ENCODE peak calls at places on chromosome 10, in nine cellular contexts. W is tibial nerve, D is sigmoid colon, F is right lobe of liver, E is psoas muscle, J is aorta, P is tibial artery, H is mucosa of descending colon, Y is prostate gland. C is an unnamed sample.

GRCh38 chr10:75037171-75038153 is 74.0 kb upstream of the SAMD8 start:
- DNase-seq in W (no peak), D (no peak), F (no peak), E (no peak), J (no peak), P (no peak), H (no peak), Y (no peak), C (no peak)

GRCh38 chr10:108439397-108439796 is 1274.9 kb upstream of the SORCS1 start:
- DNase-seq in W (no peak), D (no peak), F (no peak), E (no peak), J (no peak), P (no peak), H (no peak), Y (no peak), C (no peak)

GRCh38 chr10:132707776-132708171 is 78.2 kb downstream of the NKX6-2 start:
- DNase-seq in W (no peak), D (peak; percentile 46), F (peak; percentile 31), E (peak; percentile 28), J (peak; percentile 43), P (peak; percentile 60), H (peak; percentile 21), Y (no peak), C (no peak)

GRCh38 chr10:11434323-11434722 is 177.1 kb downstream of the USP6NL start:
- DNase-seq in W (no peak), D (no peak), F (no peak), E (no peak), J (no peak), P (no peak), H (no peak), Y (no peak), C (no peak)

GRCh38 chr10:113004219-113004618 is 54.2 kb downstream of the TCF7L2 start:
- DNase-seq in W (no peak), D (no peak), F (no peak), E (no peak), J (no peak), P (no peak), H (no peak), Y (no peak), C (no peak)

GRCh38 chr10:43160067-43160918 is 22.0 kb downstream of the CSGALNACT2 start:
- DNase-seq in W (no peak), D (no peak), F (no peak), E (no peak), J (no peak), P (no peak), H (no peak), Y (no peak), C (no peak)

GRCh38 chr10:44926771-44927751 is 15.9 kb downstream of the TMEM72 start:
- DNase-seq in W (peak; percentile 61), D (peak; percentile 56), F (peak; percentile 84), E (peak; percentile 72), J (no peak), P (peak; percentile 63), H (no peak), Y (no peak), C (no peak)

GRCh38 chr10:104347295-104348045 is 6.2 kb upstream of the CFAP58 start:
- DNase-seq in W (no peak), D (no peak), F (no peak), E (no peak), J (no peak), P (no peak), H (no peak), Y (no peak), C (no peak)

GRCh38 chr10:98916751-98917150 is 318.9 kb downstream of the HPSE2 start:
- DNase-seq in W (no peak), D (no peak), F (no peak), E (no peak), J (no peak), P (no peak), H (no peak), Y (no peak), C (no peak)

GRCh38 chr10:62037166-62037831 is 135.8 kb downstream of the ARID5B start:
- DNase-seq in W (no peak), D (no peak), F (no peak), E (no peak), J (peak; percentile 50), P (no peak), H (no peak), Y (no peak), C (no peak)

GRCh38 chr10:30769361-30769760 is 139.8 kb upstream of the LYZL2 start:
- DNase-seq in W (no peak), D (no peak), F (no peak), E (no peak), J (no peak), P (no peak), H (no peak), Y (no peak), C (no peak)
- H3K4me3 ChIP-seq in W (no peak overlapping the region), D (no peak overlapping the region), F (no peak overlapping the region), E (no peak overlapping the region), J (no peak overlapping the region), P (no peak overlapping the region), H (no peak overlapping the region), Y (no peak overlapping the region), C (no peak overlapping the region)

GRCh38 chr10:102597131-102597891 is 47.0 kb upstream of the TRIM8 start:
- DNase-seq in W (no peak), D (peak; percentile 64), F (peak; percentile 84), E (no peak), J (no peak), P (no peak), H (no peak), Y (no peak), C (no peak)
- H3K4me1 ChIP-seq in W (no peaks in the 10 kb centered on the region), D (peaks cover 42% of the 10 kb centered on the region), F (no peaks in the 10 kb centered on the region), E (peaks cover 51% of the 10 kb centered on the region), J (no peaks in the 10 kb centered on the region), P (no peaks in the 10 kb centered on the region), H (peaks cover 4% of the 10 kb centered on the region), Y (no peaks in the 10 kb centered on the region), C (no peaks in the 10 kb centered on the region)

GRCh38 chr10:117541909-117542705 is 439 bp upstream of the EMX2 start:
- DNase-seq in W (no peak), D (no peak), F (no peak), E (peak; percentile 89), J (peak; percentile 42), P (peak; percentile 92), H (no peak), Y (no peak), C (no peak)
- H3K4me3 ChIP-seq in W (no peak overlapping the region), D (peak overlapping the region; percentile 2), F (no peak overlapping the region), E (peak overlapping the region; percentile 68), J (no peak overlapping the region), P (peak overlapping the region; percentile 69), H (no peak overlapping the region), Y (no peak overlapping the region), C (peak overlapping the region; percentile 48)

GRCh38 chr10:35652824-35653223 is 10.7 kb upstream of the FZD8 start:
- DNase-seq in W (no peak), D (no peak), F (no peak), E (no peak), J (no peak), P (no peak), H (no peak), Y (no peak), C (no peak)
- H3K4me1 ChIP-seq in W (no peaks in the 10 kb centered on the region), D (no peaks in the 10 kb centered on the region), F (no peaks in the 10 kb centered on the region), E (no peaks in the 10 kb centered on the region), J (no peaks in the 10 kb centered on the region), P (no peaks in the 10 kb centered on the region), H (no peaks in the 10 kb centered on the region), Y (no peaks in the 10 kb centered on the region), C (no peaks in the 10 kb centered on the region)

GRCh38 chr10:3548702-3549101 is 236.3 kb downstream of the KLF6 start:
- DNase-seq in W (no peak), D (no peak), F (no peak), E (no peak), J (no peak), P (no peak), H (no peak), Y (no peak), C (no peak)

GRCh38 chr10:3544561-3544960 is 240.4 kb downstream of the KLF6 start:
- DNase-seq in W (no peak), D (no peak), F (no peak), E (no peak), J (no peak), P (no peak), H (no peak), Y (no peak), C (no peak)

GRCh38 chr10:3549118-3549517 is 235.9 kb downstream of the KLF6 start:
- DNase-seq in W (no peak), D (no peak), F (no peak), E (no peak), J (no peak), P (no peak), H (no peak), Y (no peak), C (no peak)

GRCh38 chr10:3551761-3552160 is 233.2 kb downstream of the KLF6 start:
- DNase-seq in W (no peak), D (no peak), F (no peak), E (no peak), J (no peak), P (no peak), H (no peak), Y (no peak), C (no peak)

DNA sequence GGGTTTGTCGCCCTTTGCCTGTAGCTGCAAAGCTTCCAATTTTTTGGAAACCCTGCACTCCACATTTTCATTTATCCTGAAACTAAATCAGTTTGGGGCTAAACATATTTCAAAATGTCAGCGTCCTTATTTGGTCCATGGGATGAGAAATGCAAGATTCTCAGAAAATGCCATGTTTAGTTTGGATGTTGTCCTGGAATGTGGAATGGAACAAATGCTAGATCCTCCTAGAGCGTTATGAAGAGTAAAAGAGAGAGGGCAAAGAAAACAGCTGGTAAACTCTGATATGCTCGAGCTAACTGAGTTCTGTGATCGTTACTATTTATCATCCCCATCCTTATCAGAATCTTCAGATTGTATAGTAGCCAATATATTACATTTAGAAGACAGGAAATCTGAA is 236.9 kb downstream of the KLF6 start:
- DNase-seq in W (no peak), D (no peak), F (no peak), E (no peak), J (no peak), P (no peak), H (no peak), Y (no peak), C (no peak)
- H3K4me3 ChIP-seq in W (no peak overlapping the region), D (no peak overlapping the region), F (no peak overlapping the region), E (no peak overlapping the region), J (no peak overlapping the region), P (no peak overlapping the region), H (no peak overlapping the region), Y (no peak overlapping the region), C (no peak overlapping the region)

GRCh38 chr10:119288574-119289001 is 81.2 kb downstream of the GRK5 start:
- DNase-seq in W (no peak), D (peak; percentile 66), F (no peak), E (no peak), J (no peak), P (no peak), H (no peak), Y (no peak), C (no peak)
- H3K4me1 ChIP-seq in W (no peaks in the 10 kb centered on the region), D (peaks cover 68% of the 10 kb centered on the region), F (no peaks in the 10 kb centered on the region), E (peaks cover 37% of the 10 kb centered on the region), J (peaks cover 8% of the 10 kb centered on the region), P (peaks cover 3% of the 10 kb centered on the region), H (peaks cover 6% of the 10 kb centered on the region), Y (peaks cover 10% of the 10 kb centered on the region), C (peaks cover 11% of the 10 kb centered on the region)